ENCODE peak calls at places on chromosomes 13 and 19, in ten cellular contexts. O is body of pancreas, A is epithelial cell of esophagus, B is cardiac muscle cell, F is ascending aorta, R is esophagus squamous epithelium, S is stomach, K is tibial artery, E is AG10803, Q is uterus. P is an unnamed sample.

GRCh38 chr19:2461751-2462634 is 5.2 kb upstream of the LMNB2 start:
- DNase-seq in O (peak), A (peak), B (peak), F (no peak), R (no peak), S (peak), K (peak), E (peak), Q (peak), P (peak)

GRCh38 chr19:9834726-9835506 is at the start of gene PIN1:
- DNase-seq in O (peak), A (peak), B (peak), F (peak), R (peak), S (peak), K (peak), E (peak), Q (peak), P (peak)

GRCh38 chr19:52679598-52679997 is 41.4 kb upstream of the ZNF83 start:
- DNase-seq in O (no peak), A (peak), B (no peak), F (no peak), R (no peak), S (no peak), K (no peak), E (no peak), Q (no peak), P (no peak)

GRCh38 chr19:39951686-39952085 is 17.3 kb upstream of the FCGBP start:
- DNase-seq in O (no peak), A (peak), B (peak), F (peak), R (no peak), S (peak), K (no peak), E (peak), Q (no peak), P (no peak)

GRCh38 chr19:28130066-28130511 is 1082.9 kb downstream of the UQCRFS1 start:
- DNase-seq in O (no peak), A (no peak), B (no peak), F (no peak), R (no peak), S (no peak), K (no peak), E (no peak), Q (no peak), P (no peak)

GRCh38 chr19:1624458-1624857 is 19.2 kb upstream of the UQCR11 start:
- DNase-seq in O (peak), A (peak), B (peak), F (no peak), R (no peak), S (peak), K (peak), E (peak), Q (no peak), P (peak)

GRCh38 chr19:39631626-39632025 is 24.1 kb upstream of the LGALS16 start:
- DNase-seq in O (no peak), A (no peak), B (no peak), F (no peak), R (no peak), S (no peak), K (no peak), E (no peak), Q (no peak), P (peak)

GRCh38 chr13:109655206-109655600 is 131.2 kb downstream of the IRS2 start:
- DNase-seq in O (no peak), A (no peak), B (peak), F (no peak), R (no peak), S (no peak), K (no peak), E (peak), Q (no peak), P (no peak)

GRCh38 chr19:55778331-55778730 is 9.4 kb downstream of the RFPL4AL1 start:
- DNase-seq in O (no peak), A (no peak), B (no peak), F (no peak), R (no peak), S (no peak), K (no peak), E (no peak), Q (no peak), P (no peak)

GRCh38 chr19:18899624-18900560 is 3.9 kb upstream of the CERS1 start:
- DNase-seq in O (no peak), A (no peak), B (no peak), F (no peak), R (no peak), S (no peak), K (no peak), E (no peak), Q (no peak), P (no peak)

GRCh38 chr13:49292742-49293498 is 45.2 kb downstream of the CDADC1 start:
- DNase-seq in O (peak), A (no peak), B (peak), F (peak), R (no peak), S (peak), K (peak), E (peak), Q (no peak), P (no peak)

GRCh38 chr13:43331676-43332075 is 308.3 kb downstream of the DNAJC15 start:
- DNase-seq in O (no peak), A (peak), B (peak), F (no peak), R (no peak), S (no peak), K (no peak), E (no peak), Q (no peak), P (no peak)

GRCh38 chr19:36850646-36851442 is at the start of gene ZNF345:
- DNase-seq in O (peak), A (peak), B (peak), F (peak), R (peak), S (peak), K (peak), E (peak), Q (peak), P (peak)

GRCh38 chr13:109871018-109871370 is 84.6 kb upstream of the IRS2 start:
- DNase-seq in O (no peak), A (peak), B (peak), F (no peak), R (no peak), S (no peak), K (no peak), E (peak), Q (no peak), P (peak)

GRCh38 chr13:113905942-113906341 is 42.1 kb upstream of the GAS6 start:
- DNase-seq in O (no peak), A (no peak), B (no peak), F (no peak), R (no peak), S (peak), K (no peak), E (no peak), Q (peak), P (no peak)

GRCh38 chr19:32195706-32196610 is 149.5 kb upstream of the ZNF507 start:
- DNase-seq in O (no peak), A (no peak), B (no peak), F (peak), R (no peak), S (no peak), K (no peak), E (no peak), Q (no peak), P (no peak)

GRCh38 chr13:98386632-98387031 is 190.3 kb downstream of the STK24 start:
- DNase-seq in O (no peak), A (peak), B (no peak), F (no peak), R (no peak), S (no peak), K (no peak), E (no peak), Q (no peak), P (no peak)

GRCh38 chr13:51267581-51267980 is 45.4 kb downstream of the FAM124A start:
- DNase-seq in O (no peak), A (no peak), B (no peak), F (no peak), R (no peak), S (no peak), K (no peak), E (no peak), Q (no peak), P (no peak)

GRCh38 chr13:90502143-90502542 is 845.3 kb upstream of the MIR17HG start:
- DNase-seq in O (no peak), A (no peak), B (no peak), F (no peak), R (no peak), S (no peak), K (no peak), E (no peak), Q (no peak), P (no peak)

GRCh38 chr13:48806522-48806921 is 152.8 kb downstream of the CYSLTR2 start:
- DNase-seq in O (no peak), A (no peak), B (no peak), F (no peak), R (no peak), S (no peak), K (no peak), E (no peak), Q (no peak), P (no peak)

GRCh38 chr13:66405908-66406802 is 824.0 kb downstream of the PCDH9 start:
- DNase-seq in O (no peak), A (peak), B (peak), F (no peak), R (no peak), S (no peak), K (no peak), E (peak), Q (no peak), P (peak)

GRCh38 chr13:114126789-114127472 is 5.5 kb downstream of the RASA3 start:
- DNase-seq in O (no peak), A (no peak), B (no peak), F (no peak), R (no peak), S (no peak), K (no peak), E (no peak), Q (no peak), P (no peak)

GRCh38 chr13:44451109-44451508 is 77.5 kb downstream of the SERP2 start:
- DNase-seq in O (no peak), A (no peak), B (no peak), F (no peak), R (no peak), S (no peak), K (no peak), E (no peak), Q (no peak), P (no peak)

GRCh38 chr19:662207-662961 is 630 bp downstream of the RNF126 start:
- DNase-seq in O (peak), A (peak), B (peak), F (no peak), R (no peak), S (peak), K (no peak), E (peak), Q (no peak), P (no peak)

DNA sequence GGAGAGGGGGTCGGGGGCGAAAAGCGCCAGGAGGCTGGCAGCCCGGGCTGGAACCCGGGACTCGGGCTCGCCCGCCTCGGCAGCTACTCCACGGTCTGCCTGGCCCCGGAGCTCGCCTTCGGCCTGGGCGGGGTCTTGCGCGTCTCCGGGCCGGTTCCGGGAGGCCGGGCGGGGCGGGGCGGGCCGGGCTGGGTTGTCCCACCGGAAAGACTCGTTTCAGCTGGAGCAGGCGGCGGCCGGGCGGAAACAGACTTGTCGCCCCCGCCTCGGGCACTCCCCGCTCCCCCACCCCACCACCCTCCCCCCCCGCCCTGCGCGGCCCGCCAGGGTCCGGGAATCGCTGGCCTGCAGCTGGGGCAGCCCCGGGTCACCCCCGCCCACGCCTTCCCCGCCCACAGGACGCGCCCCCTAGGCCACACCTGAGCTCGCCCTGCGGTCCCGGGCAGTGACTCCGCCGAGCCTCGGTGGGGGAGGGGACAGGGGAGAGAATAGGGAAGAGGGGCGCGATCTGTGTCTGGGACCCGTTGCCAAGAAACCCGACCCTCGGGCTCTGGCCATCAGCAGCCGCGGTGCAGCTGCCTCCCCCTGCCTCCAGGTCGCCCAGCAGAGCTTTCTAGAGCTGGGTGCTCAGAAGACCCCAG is 109.4 kb downstream of the KCTD15 start:
- DNase-seq in O (peak), A (peak), B (peak), F (peak), R (no peak), S (peak), K (peak), E (peak), Q (peak), P (peak)
- H3K4me3 ChIP-seq in O (peak), A (peak), B (peak), F (peak), R (peak), S (peak), K (peak), E (peak), Q (peak), P (peak)

DNA sequence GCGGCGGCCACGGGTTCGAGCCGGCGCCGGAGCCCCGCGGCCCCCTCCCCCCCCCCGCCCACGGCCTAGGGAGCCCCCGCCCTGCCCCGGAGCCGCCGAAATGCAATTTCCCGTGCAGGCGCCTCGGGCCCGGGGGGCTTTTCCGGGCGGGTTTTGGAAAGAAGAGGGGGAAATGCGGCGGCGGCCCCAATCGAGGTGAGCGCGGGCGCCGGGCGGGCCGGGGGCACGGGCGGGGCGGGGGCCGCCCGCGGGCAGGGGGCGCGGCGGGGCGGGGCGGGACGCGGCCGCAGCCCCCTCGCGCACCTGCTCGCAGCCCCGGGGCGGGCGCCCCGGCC is 11.7 kb upstream of the NANOS3 start:
- DNase-seq in O (no peak), A (no peak), B (no peak), F (no peak), R (no peak), S (no peak), K (no peak), E (no peak), Q (no peak), P (no peak)
- H3K4me3 ChIP-seq in O (peak), A (peak), B (peak), F (peak), R (peak), S (peak), K (peak), E (peak), Q (peak), P (peak)

GRCh38 chr13:33494596-33495214 is 209.2 kb upstream of the STARD13 start:
- DNase-seq in O (no peak), A (peak), B (peak), F (no peak), R (no peak), S (no peak), K (no peak), E (peak), Q (no peak), P (no peak)
- H3K4me3 ChIP-seq in O (no peak), A (no peak), B (no peak), F (no peak), R (no peak), S (no peak), K (no peak), E (no peak), Q (no peak), P (no peak)

GRCh38 chr19:8630796-8631424 is 477 bp downstream of the NFILZ start:
- DNase-seq in O (no peak), A (no peak), B (no peak), F (no peak), R (no peak), S (no peak), K (no peak), E (no peak), Q (no peak), P (no peak)

GRCh38 chr19:8631425-8631819 is 989 bp downstream of the NFILZ start:
- DNase-seq in O (peak), A (no peak), B (peak), F (peak), R (no peak), S (no peak), K (no peak), E (peak), Q (no peak), P (no peak)

GRCh38 chr19:8629184-8629583 is 1.2 kb upstream of the NFILZ start:
- DNase-seq in O (no peak), A (no peak), B (no peak), F (no peak), R (no peak), S (no peak), K (no peak), E (no peak), Q (no peak), P (no peak)

GRCh38 chr19:8629996-8630683 is at the start of gene NFILZ:
- DNase-seq in O (no peak), A (no peak), B (no peak), F (no peak), R (no peak), S (no peak), K (no peak), E (no peak), Q (no peak), P (no peak)

GRCh38 chr19:8626823-8627222 is 3.6 kb upstream of the NFILZ start:
- DNase-seq in O (no peak), A (no peak), B (no peak), F (no peak), R (no peak), S (no peak), K (no peak), E (no peak), Q (no peak), P (no peak)
- H3K4me3 ChIP-seq in O (no peak), A (no peak), B (no peak), F (no peak), R (no peak), S (no peak), K (no peak), E (no peak), Q (no peak), P (no peak)

GRCh38 chr13:72645521-72645920 is 81.9 kb downstream of the MZT1 start:
- DNase-seq in O (no peak), A (no peak), B (no peak), F (no peak), R (no peak), S (no peak), K (no peak), E (no peak), Q (no peak), P (no peak)
- H3K4me3 ChIP-seq in O (no peak), A (no peak), B (no peak), F (no peak), R (no peak), S (no peak), K (no peak), E (no peak), Q (no peak), P (no peak)